ENCODE peak calls at places on chromosomes 12 and 14, in nine cellular contexts. S is smooth muscle cell of the brain vasculature; A is SK-N-SH; Z is cerebellar cortex; F is thoracic aorta; Q is A673; D is NCI-H2107; K is ovary; T is stimulated activated CD8-positive, alpha-beta memory T cell treated with anti-CD3 and anti-CD28 coated beads, Interleukin-4, amount 100 ng/mL, for 1 hour. O is an unnamed sample.

GRCh38 chr14:91906374-91906773 is 39.0 kb upstream of the TC2N start:
- DNase-seq in S (no peak), A (no peak), Z (no peak), F (no peak), Q (no peak), D (no peak), K (no peak), T (no peak), O (no peak)

GRCh38 chr12:103986823-103987222 is 21.2 kb downstream of the TDG start:
- DNase-seq in S (no peak), A (no peak), Z (no peak), F (no peak), Q (no peak), D (no peak), K (no peak), T (no peak), O (no peak)

GRCh38 chr14:86838363-86838762 is 1154.6 kb downstream of the GALC start:
- DNase-seq in S (no peak), A (no peak), Z (no peak), F (no peak), Q (peak; percentile 4), D (no peak), K (no peak), T (no peak), O (no peak)

GRCh38 chr14:50812856-50813543 is 18.0 kb downstream of the NIN start:
- DNase-seq in S (no peak), A (no peak), Z (no peak), F (no peak), Q (no peak), D (no peak), K (no peak), T (no peak), O (no peak)

GRCh38 chr12:78101181-78101876 is 270.6 kb downstream of the NAV3 start:
- DNase-seq in S (no peak), A (no peak), Z (no peak), F (no peak), Q (no peak), D (no peak), K (no peak), T (no peak), O (no peak)

GRCh38 chr12:24113701-24114100 is 164.2 kb upstream of the SOX5 start:
- DNase-seq in S (no peak), A (no peak), Z (no peak), F (no peak), Q (peak; percentile 80), D (no peak), K (no peak), T (no peak), O (peak; percentile 53)

GRCh38 chr14:81303258-81303935 is 82.6 kb upstream of the GTF2A1 start:
- DNase-seq in S (no peak), A (no peak), Z (no peak), F (no peak), Q (no peak), D (peak; percentile 44), K (no peak), T (no peak), O (no peak)

GRCh38 chr12:2876431-2877046 is 435 bp downstream of the FOXM1 start:
- DNase-seq in S (no peak), A (no peak), Z (no peak), F (no peak), Q (peak; percentile 34), D (no peak), K (no peak), T (no peak), O (no peak)

GRCh38 chr12:54370218-54370730 is 6.0 kb upstream of the GPR84 start:
- DNase-seq in S (peak; percentile 66), A (peak; percentile 84), Z (peak; percentile 75), F (peak; percentile 57), Q (peak; percentile 84), D (no peak), K (peak; percentile 90), T (no peak), O (peak; percentile 76)

GRCh38 chr12:110508071-110508586 is 6.0 kb downstream of the RAD9B start:
- DNase-seq in S (no peak), A (no peak), Z (no peak), F (no peak), Q (no peak), D (no peak), K (no peak), T (no peak), O (no peak)

GRCh38 chr12:108333898-108334699 is 5.0 kb downstream of the CMKLR1 start:
- DNase-seq in S (no peak), A (no peak), Z (peak; percentile 20), F (no peak), Q (peak; percentile 72), D (no peak), K (no peak), T (no peak), O (peak; percentile 75)

GRCh38 chr12:131753041-131753440 is 42.2 kb downstream of the SFSWAP start:
- DNase-seq in S (no peak), A (no peak), Z (no peak), F (no peak), Q (no peak), D (no peak), K (no peak), T (no peak), O (no peak)

GRCh38 chr12:63098851-63099250 is 52.1 kb downstream of the AVPR1A start:
- DNase-seq in S (no peak), A (no peak), Z (peak; percentile 26), F (no peak), Q (no peak), D (no peak), K (no peak), T (no peak), O (no peak)

GRCh38 chr12:53145383-53145782 is 35.1 kb upstream of the ZNF740 start:
- DNase-seq in S (no peak), A (no peak), Z (no peak), F (no peak), Q (no peak), D (no peak), K (no peak), T (no peak), O (peak; percentile 80)

GRCh38 chr12:76883826-76884225 is 5.0 kb upstream of the CSRP2 start:
- DNase-seq in S (no peak), A (no peak), Z (no peak), F (no peak), Q (no peak), D (no peak), K (no peak), T (no peak), O (peak; percentile 16)

GRCh38 chr12:89355243-89356068 is 3.2 kb upstream of the DUSP6 start:
- DNase-seq in S (no peak), A (peak; percentile 58), Z (no peak), F (no peak), Q (peak; percentile 41), D (no peak), K (no peak), T (no peak), O (no peak)

GRCh38 chr12:116697305-116698130 is 40.4 kb downstream of the SPRING1 start:
- DNase-seq in S (no peak), A (peak; percentile 55), Z (peak; percentile 63), F (no peak), Q (peak; percentile 53), D (peak; percentile 23), K (no peak), T (no peak), O (no peak)

GRCh38 chr14:102525213-102526143 is 15.9 kb upstream of the ANKRD9 start:
- DNase-seq in S (no peak), A (no peak), Z (peak; percentile 75), F (no peak), Q (peak; percentile 93), D (no peak), K (no peak), T (no peak), O (peak; percentile 66)

GRCh38 chr12:85155791-85156190 is 119.6 kb downstream of the LRRIQ1 start:
- DNase-seq in S (peak; percentile 32), A (peak; percentile 10), Z (no peak), F (no peak), Q (peak; percentile 81), D (no peak), K (no peak), T (no peak), O (peak; percentile 10)

O was measured in NCI-H226.